ENCODE peak calls at places on chromosome 4, in five cellular contexts. One of them, this sample, is unnamed.

GRCh38 chr4:158374318-158374717 is 147.4 kb upstream of the RXFP1 start:
- DNase-seq in NCI-H460: no peak
- DNase-seq in neural crest cell: no peak
- DNase-seq in NB4: no peak
- DNase-seq in fibroblast of villous mesenchyme: no peak
- DNase-seq in this sample: no peak

GRCh38 chr4:10090467-10091250 is 25.9 kb downstream of the WDR1 start:
- DNase-seq in NCI-H460: no peak
- DNase-seq in neural crest cell: no peak
- DNase-seq in NB4: no peak
- DNase-seq in fibroblast of villous mesenchyme: no peak
- DNase-seq in this sample: no peak

GRCh38 chr4:113534698-113535097 is 226.8 kb downstream of the CAMK2D start:
- DNase-seq in NCI-H460: no peak
- DNase-seq in neural crest cell: no peak
- DNase-seq in NB4: no peak
- DNase-seq in fibroblast of villous mesenchyme: peak
- DNase-seq in this sample: no peak

GRCh38 chr4:186192068-186192751 is 843 bp downstream of the CYP4V2 start:
- DNase-seq in NCI-H460: peak
- DNase-seq in neural crest cell: no peak
- DNase-seq in NB4: peak
- DNase-seq in fibroblast of villous mesenchyme: peak
- DNase-seq in this sample: peak

GRCh38 chr4:122045533-122045932 is 93.7 kb upstream of the TRPC3 start:
- DNase-seq in NCI-H460: peak
- DNase-seq in neural crest cell: no peak
- DNase-seq in NB4: no peak
- DNase-seq in fibroblast of villous mesenchyme: peak
- DNase-seq in this sample: peak

GRCh38 chr4:102511830-102512605 is 10.9 kb downstream of the NFKB1 start:
- DNase-seq in NCI-H460: no peak
- DNase-seq in neural crest cell: no peak
- DNase-seq in NB4: no peak
- DNase-seq in fibroblast of villous mesenchyme: no peak
- DNase-seq in this sample: no peak

GRCh38 chr4:7357296-7357680 is 77.4 kb downstream of the PSAPL1 start:
- DNase-seq in NCI-H460: no peak
- DNase-seq in neural crest cell: no peak
- DNase-seq in NB4: no peak
- DNase-seq in fibroblast of villous mesenchyme: no peak
- DNase-seq in this sample: no peak

GRCh38 chr4:7398104-7398423 is 36.7 kb downstream of the PSAPL1 start:
- DNase-seq in NCI-H460: no peak
- DNase-seq in neural crest cell: no peak
- DNase-seq in NB4: no peak
- DNase-seq in fibroblast of villous mesenchyme: peak
- DNase-seq in this sample: peak